ENCODE peak calls at places on chromosome 16, in four cellular contexts. F, W, E and H are unnamed samples. For H3K4me1, the result is how much of the 10 kb centered on the place peaks cover.

GRCh38 chr16:27228621-27229501 is 25.5 kb downstream of the KDM8 start:
- DNase-seq in F (no peak), E (no peak), W (peak), H (no peak)

GRCh38 chr16:52561910-52562741 is 15.2 kb upstream of the TOX3 start:
- DNase-seq in E (no peak), F (no peak), W (peak), H (no peak)

GRCh38 chr16:554640-555413 is 5.4 kb upstream of the PRR35 start:
- DNase-seq in E (no peak), F (no peak), W (no peak), H (no peak)

GRCh38 chr16:88941051-88941932 is 35.7 kb downstream of the CBFA2T3 start:
- DNase-seq in E (no peak), W (peak), F (no peak), H (peak)

GRCh38 chr16:25271421-25271820 is 13.8 kb upstream of the ZKSCAN2 start:
- DNase-seq in E (no peak), W (no peak), F (no peak), H (no peak)

GRCh38 chr16:26594666-26595065 is 472.1 kb upstream of the C16orf82 start:
- DNase-seq in E (no peak), F (no peak), W (no peak), H (no peak)

GRCh38 chr16:58195771-58196170 is 2.1 kb downstream of the CSNK2A2 start:
- DNase-seq in W (no peak), E (no peak), F (no peak), H (no peak)

GRCh38 chr16:1264257-1265089 is 8.6 kb downstream of the TPSD1 start:
- DNase-seq in F (no peak), W (no peak), E (no peak), H (no peak)

GRCh38 chr16:12314786-12315185 is 338.3 kb downstream of the SNX29 start:
- DNase-seq in E (no peak), F (no peak), W (no peak), H (no peak)

GRCh38 chr16:508884-509736 is 18.4 kb upstream of the CAPN15 start:
- DNase-seq in E (no peak), F (no peak), W (peak), H (no peak)

GRCh38 chr16:67248401-67249177 is at the start of gene SLC9A5:
- DNase-seq in F (no peak), E (no peak), W (peak), H (peak)
- TF ChIP-seq CTCF in F (no peak), E (peak), W (peak), H (peak)

GRCh38 chr16:81548551-81548900 is 103.9 kb downstream of the CMIP start:
- DNase-seq in E (no peak), W (no peak), F (no peak), H (no peak)

GRCh38 chr16:81546781-81547180 is 102.2 kb downstream of the CMIP start:
- DNase-seq in W (no peak), E (no peak), F (no peak), H (peak)

GRCh38 chr16:81547919-81548216 is 103.3 kb downstream of the CMIP start:
- DNase-seq in F (no peak), E (no peak), W (no peak), H (no peak)

GRCh38 chr16:81548901-81549546 is 104.4 kb downstream of the CMIP start:
- DNase-seq in W (peak), F (no peak), E (no peak), H (no peak)

GRCh38 chr16:81547194-81547918 is 102.7 kb downstream of the CMIP start:
- DNase-seq in W (no peak), F (no peak), E (no peak), H (peak)
- H3K4me1 ChIP-seq in W (under half), F (under half), E (under half), H (half or more)

GRCh38 chr16:66344533-66345145 is 21.9 kb upstream of the CDH5 start:
- DNase-seq in E (no peak), F (no peak), W (peak), H (no peak)
- TF ChIP-seq CTCF in E (peak), F (peak), W (peak), H (peak)

DNA sequence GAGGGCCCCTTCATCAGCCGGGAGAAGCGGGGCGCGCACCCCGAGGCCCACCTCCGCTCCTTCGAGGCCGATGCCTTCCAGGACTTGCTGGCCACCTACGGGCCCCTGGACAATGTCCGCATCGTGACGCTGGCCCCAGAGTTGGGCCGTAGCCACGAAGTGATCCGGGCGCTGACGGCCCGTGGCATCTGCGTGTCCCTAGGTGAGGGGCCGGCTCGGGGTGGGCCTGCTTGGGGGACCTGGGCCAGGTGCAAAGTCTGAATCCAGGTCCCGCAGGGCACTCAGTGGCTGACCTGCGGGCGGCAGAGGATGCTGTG is 3.5 kb downstream of the CEMP1 start:
- DNase-seq in W (no peak), F (no peak), E (no peak), H (peak)
- H3K4me1 ChIP-seq in W (under half), F (under half), E (under half), H (under half)

GRCh38 chr16:22141746-22142145 is 20.6 kb upstream of the SDR42E2 start:
- DNase-seq in F (no peak), W (no peak), E (no peak), H (no peak)
- TF ChIP-seq CTCF in F (no peak), W (peak), E (no peak), H (no peak)

GRCh38 chr16:70430667-70431536 is 8.0 kb downstream of the ST3GAL2 start:
- DNase-seq in E (no peak), F (no peak), W (peak), H (no peak)

GRCh38 chr16:70433456-70434103 is 5.3 kb downstream of the ST3GAL2 start:
- DNase-seq in F (no peak), E (peak), W (peak), H (peak)

GRCh38 chr16:70434489-70435260 is 4.2 kb downstream of the ST3GAL2 start:
- DNase-seq in W (no peak), E (no peak), F (no peak), H (no peak)

GRCh38 chr16:70432304-70432799 is 6.5 kb downstream of the ST3GAL2 start:
- DNase-seq in W (no peak), E (no peak), F (no peak), H (no peak)

GRCh38 chr16:70432800-70433455 is 6.0 kb downstream of the ST3GAL2 start:
- DNase-seq in F (no peak), W (no peak), E (peak), H (no peak)
- H3K4me1 ChIP-seq in F (half or more), W (half or more), E (half or more), H (half or more)

GRCh38 chr16:2785101-2785991 is 2.0 kb downstream of the PRSS33 start:
- DNase-seq in F (no peak), W (no peak), E (no peak), H (no peak)
- TF ChIP-seq CTCF in F (no peak), W (no peak), E (no peak), H (no peak)